ENCODE peak calls at places on chromosomes 13 and 19, in eight cellular contexts. P is GOT3; F is nephron progenitor cell; M is left colon; J is fibroblast of pulmonary artery; B is effector CD4-positive, alpha-beta T cell; E is globus pallidus; D is stimulated activated CD4-positive, alpha-beta T cell treated with anti-CD3 and anti-CD28 coated beads, Interleukin-4, amount 100 ng/mL, for 24 hours. I is an unnamed sample.

GRCh38 chr13:71477735-71478134 is 389.3 kb downstream of the DACH1 start:
- DNase-seq in P (no peak), F (no peak), M (no peak), J (no peak), B (no peak), E (no peak), D (no peak), I (peak; percentile 3)

GRCh38 chr19:50796634-50797428 is 6.6 kb downstream of the ACP4 start:
- DNase-seq in P (no peak), F (no peak), M (no peak), J (no peak), B (no peak), E (no peak), D (no peak), I (no peak)

GRCh38 chr13:34719060-34719875 is 222.8 kb upstream of the NBEA start:
- DNase-seq in P (no peak), F (no peak), M (no peak), J (no peak), B (no peak), E (no peak), D (no peak), I (no peak)

GRCh38 chr13:114078501-114079451 is 53.6 kb downstream of the RASA3 start:
- DNase-seq in P (no peak), F (no peak), M (peak; percentile 39), J (peak; percentile 76), B (no peak), E (no peak), D (no peak), I (no peak)

GRCh38 chr13:30659980-30660379 is 42.3 kb downstream of the USPL1 start:
- DNase-seq in P (no peak), F (peak; percentile 36), M (no peak), J (no peak), B (no peak), E (no peak), D (no peak), I (no peak)

GRCh38 chr13:40334616-40335015 is 331.8 kb downstream of the FOXO1 start:
- DNase-seq in P (no peak), F (no peak), M (no peak), J (no peak), B (no peak), E (no peak), D (no peak), I (no peak)

GRCh38 chr13:57630661-57631606 is 610 bp upstream of the PCDH17 start:
- DNase-seq in P (no peak), F (peak; percentile 23), M (no peak), J (no peak), B (no peak), E (peak; percentile 87), D (no peak), I (peak; percentile 11)

GRCh38 chr13:74206061-74206561 is 71.9 kb upstream of the KLF12 start:
- DNase-seq in P (no peak), F (no peak), M (no peak), J (peak; percentile 75), B (no peak), E (no peak), D (no peak), I (no peak)

GRCh38 chr19:441213-441823 is 19.5 kb downstream of the SHC2 start:
- DNase-seq in P (no peak), F (no peak), M (no peak), J (no peak), B (no peak), E (no peak), D (no peak), I (peak; percentile 30)

GRCh38 chr19:29548483-29549085 is 22.8 kb downstream of the VSTM2B start:
- DNase-seq in P (no peak), F (no peak), M (no peak), J (no peak), B (no peak), E (no peak), D (no peak), I (no peak)

GRCh38 chr13:47351798-47352197 is 454.9 kb upstream of the HTR2A start:
- DNase-seq in P (no peak), F (no peak), M (no peak), J (no peak), B (no peak), E (no peak), D (no peak), I (no peak)

GRCh38 chr13:46951516-46951915 is 54.7 kb upstream of the HTR2A start:
- DNase-seq in P (no peak), F (no peak), M (no peak), J (no peak), B (no peak), E (no peak), D (no peak), I (no peak)

I was measured in dermis blood vessel endothelial cell.